ENCODE peak calls at places on chromosome 14, in five cellular contexts. One of them, this sample, is unnamed.

GRCh38 chr14:55835985-55836384 is 256.0 kb downstream of the KTN1 start:
- DNase-seq in left ventricle myocardium inferior: no peak
- DNase-seq in pancreas: no peak
- DNase-seq in IMR-90: no peak
- DNase-seq in kidney epithelial cell: no peak
- DNase-seq in this sample: no peak

GRCh38 chr14:66508846-66509621 is 1.1 kb downstream of the GPHN start:
- DNase-seq in left ventricle myocardium inferior: peak
- DNase-seq in pancreas: peak
- DNase-seq in IMR-90: peak
- DNase-seq in kidney epithelial cell: no peak
- DNase-seq in this sample: no peak

GRCh38 chr14:74841230-74842207 is 34.4 kb downstream of the PROX2 start:
- DNase-seq in left ventricle myocardium inferior: no peak
- DNase-seq in pancreas: no peak
- DNase-seq in IMR-90: no peak
- DNase-seq in kidney epithelial cell: no peak
- DNase-seq in this sample: no peak

GRCh38 chr14:104879201-104879982 is 14.3 kb downstream of the CEP170B start:
- DNase-seq in left ventricle myocardium inferior: peak
- DNase-seq in pancreas: no peak
- DNase-seq in IMR-90: no peak
- DNase-seq in kidney epithelial cell: no peak
- DNase-seq in this sample: no peak

GRCh38 chr14:93906341-93907329 is 20.5 kb upstream of the FAM181A start:
- DNase-seq in left ventricle myocardium inferior: no peak
- DNase-seq in pancreas: no peak
- DNase-seq in IMR-90: peak
- DNase-seq in kidney epithelial cell: no peak
- DNase-seq in this sample: no peak

GRCh38 chr14:24441485-24441884 is 1.1 kb downstream of the SDR39U1 start:
- DNase-seq in left ventricle myocardium inferior: no peak
- DNase-seq in pancreas: no peak
- DNase-seq in IMR-90: no peak
- DNase-seq in kidney epithelial cell: no peak
- DNase-seq in this sample: no peak

GRCh38 chr14:81005540-81006228 is 50.3 kb downstream of the TSHR start:
- DNase-seq in left ventricle myocardium inferior: no peak
- DNase-seq in pancreas: no peak
- DNase-seq in IMR-90: no peak
- DNase-seq in kidney epithelial cell: no peak
- DNase-seq in this sample: no peak

GRCh38 chr14:75879031-75879430 is 102.8 kb downstream of the TGFB3 start:
- DNase-seq in left ventricle myocardium inferior: no peak
- DNase-seq in pancreas: no peak
- DNase-seq in IMR-90: peak
- DNase-seq in kidney epithelial cell: no peak
- DNase-seq in this sample: no peak

GRCh38 chr14:75907722-75908330 is 74.0 kb downstream of the TGFB3 start:
- DNase-seq in left ventricle myocardium inferior: no peak
- DNase-seq in pancreas: no peak
- DNase-seq in IMR-90: no peak
- DNase-seq in kidney epithelial cell: no peak
- DNase-seq in this sample: no peak

DNA sequence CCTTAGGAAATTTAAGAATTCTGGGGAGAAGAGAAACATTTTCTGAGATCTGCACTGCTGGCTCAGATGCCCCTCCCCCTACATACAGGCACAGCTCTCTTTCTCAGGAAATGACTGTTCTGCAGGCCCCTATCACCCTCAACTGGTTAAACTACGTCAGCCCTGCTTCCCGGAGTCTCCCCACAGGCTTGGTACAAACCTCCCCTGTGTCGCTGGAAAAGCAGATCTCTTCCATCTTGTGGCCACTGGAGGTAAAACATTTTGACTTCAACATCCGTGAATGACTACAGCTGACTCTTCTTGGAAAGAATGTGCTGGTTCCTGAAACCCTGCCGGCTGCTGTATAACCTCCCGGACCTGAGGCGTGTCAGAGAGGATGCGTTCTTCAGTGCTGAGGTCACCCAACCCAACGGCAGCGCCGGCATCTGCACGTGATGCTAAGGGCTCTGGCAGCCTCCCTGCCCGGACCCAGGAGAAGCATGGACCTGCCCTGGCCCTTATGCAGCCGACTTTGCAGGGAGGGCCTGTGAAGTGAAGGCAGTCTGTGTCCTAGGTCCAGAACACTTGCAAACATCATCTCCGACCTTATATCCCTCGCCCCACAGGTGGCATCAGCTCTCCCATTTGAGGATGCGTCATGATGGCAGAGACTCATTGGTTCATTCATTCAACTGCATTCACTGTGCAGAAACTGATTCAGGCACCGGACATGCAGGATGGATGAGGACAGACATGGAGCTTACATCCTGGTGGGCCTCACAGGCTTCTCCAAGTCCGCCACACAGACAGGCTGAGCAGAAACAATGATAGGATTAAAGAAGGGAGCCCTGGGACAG is 129.2 kb downstream of the GCH1 start:
- DNase-seq in left ventricle myocardium inferior: peak
- DNase-seq in pancreas: peak
- DNase-seq in IMR-90: peak
- DNase-seq in kidney epithelial cell: peak
- DNase-seq in this sample: peak
- H3K4me3 ChIP-seq in left ventricle myocardium inferior: peak
- H3K4me3 ChIP-seq in pancreas: no peak
- H3K4me3 ChIP-seq in IMR-90: no peak
- H3K4me3 ChIP-seq in kidney epithelial cell: no peak
- H3K4me3 ChIP-seq in this sample: no peak

GRCh38 chr14:91417134-91417982 is at the start of gene CCDC88C:
- DNase-seq in left ventricle myocardium inferior: peak
- DNase-seq in pancreas: peak
- DNase-seq in IMR-90: no peak
- DNase-seq in kidney epithelial cell: no peak
- DNase-seq in this sample: no peak
- TF ChIP-seq CTCF in left ventricle myocardium inferior: no peak
- TF ChIP-seq CTCF in pancreas: no peak
- TF ChIP-seq CTCF in IMR-90: no peak
- TF ChIP-seq CTCF in kidney epithelial cell: no peak
- TF ChIP-seq CTCF in this sample: no peak

DNA sequence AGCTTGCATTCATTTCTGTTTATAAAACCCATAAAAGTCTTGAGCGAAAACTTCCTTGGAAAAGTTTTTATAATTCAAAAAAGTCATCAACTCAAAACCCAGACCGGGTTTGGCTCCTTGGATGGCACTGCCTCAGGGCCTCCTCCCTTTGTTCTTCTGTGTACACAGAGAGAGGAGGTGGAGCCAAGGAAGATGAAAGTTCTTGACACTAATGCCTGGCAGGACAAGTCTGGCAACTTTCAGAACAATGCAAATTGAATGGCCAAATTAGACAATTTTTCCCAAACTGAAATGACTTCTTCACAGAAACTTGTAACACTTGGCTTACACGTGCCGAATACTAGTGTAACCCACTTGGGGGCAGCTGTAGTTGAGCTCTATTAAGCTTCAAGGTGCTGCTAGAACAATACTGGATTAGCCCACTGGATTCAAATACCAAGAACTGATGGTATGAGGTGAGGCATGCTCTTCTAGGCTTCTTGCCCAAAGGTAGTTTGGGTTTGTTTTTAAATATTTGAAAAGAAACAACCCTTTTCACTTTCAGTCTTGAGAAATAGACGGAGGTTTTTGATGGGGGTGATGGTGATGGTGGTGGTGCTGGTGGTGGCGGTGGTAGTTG is 86.6 kb upstream of the FRMD6 start:
- DNase-seq in left ventricle myocardium inferior: no peak
- DNase-seq in pancreas: no peak
- DNase-seq in IMR-90: no peak
- DNase-seq in kidney epithelial cell: no peak
- DNase-seq in this sample: no peak
- H3K4me3 ChIP-seq in left ventricle myocardium inferior: no peak
- H3K4me3 ChIP-seq in pancreas: no peak
- H3K4me3 ChIP-seq in IMR-90: no peak
- H3K4me3 ChIP-seq in kidney epithelial cell: no peak
- H3K4me3 ChIP-seq in this sample: no peak

GRCh38 chr14:26163761-26164160 is 434.1 kb downstream of the NOVA1 start:
- DNase-seq in left ventricle myocardium inferior: no peak
- DNase-seq in pancreas: no peak
- DNase-seq in IMR-90: peak
- DNase-seq in kidney epithelial cell: no peak
- DNase-seq in this sample: no peak
- TF ChIP-seq CTCF in left ventricle myocardium inferior: peak
- TF ChIP-seq CTCF in pancreas: no peak
- TF ChIP-seq CTCF in IMR-90: peak
- TF ChIP-seq CTCF in kidney epithelial cell: peak
- TF ChIP-seq CTCF in this sample: no peak